ENCODE peak calls at places on chromosomes 2 and 18, in six cellular contexts. L is ovary; Q is colonic mucosa; H is heart right ventricle; S is stimulated activated CD4-positive, alpha-beta T cell treated with anti-CD3 and anti-CD28 coated beads, Interleukin-2, amount 100 ng/mL, for 48 hours; B is osteoblast. X is an unnamed sample.

GRCh38 chr2:64615206-64615763 is 38.4 kb downstream of the SERTAD2 start:
- DNase-seq in L (no peak), Q (no peak), H (no peak), S (no peak), B (no peak), X (no peak)

GRCh38 chr2:64478502-64479230 is 24.7 kb downstream of the LGALSL start:
- DNase-seq in L (no peak), Q (no peak), H (no peak), S (no peak), B (no peak), X (no peak)

GRCh38 chr2:122960727-122961641 is 1064.1 kb upstream of the CNTNAP5 start:
- DNase-seq in L (no peak), Q (no peak), H (peak; percentile 8), S (no peak), B (no peak), X (peak; percentile 60)

GRCh38 chr2:128327180-128327964 is 8.7 kb upstream of the HS6ST1 start:
- DNase-seq in L (no peak), Q (no peak), H (no peak), S (no peak), B (peak; percentile 18), X (no peak)

GRCh38 chr18:50138181-50139064 is 56.5 kb downstream of the MYO5B start:
- DNase-seq in L (no peak), Q (no peak), H (no peak), S (no peak), B (no peak), X (no peak)

GRCh38 chr2:190849774-190850173 is 30.8 kb upstream of the GLS start:
- DNase-seq in L (no peak), Q (no peak), H (no peak), S (no peak), B (peak; percentile 91), X (peak; percentile 72)

GRCh38 chr18:46711444-46711863 is 45.4 kb downstream of the ST8SIA5 start:
- DNase-seq in L (no peak), Q (no peak), H (peak; percentile 68), S (no peak), B (no peak), X (no peak)

GRCh38 chr2:45014016-45014702 is 4.9 kb upstream of the SIX2 start:
- DNase-seq in L (no peak), Q (no peak), H (peak; percentile 30), S (no peak), B (peak; percentile 99), X (peak; percentile 55)

GRCh38 chr2:108297436-108298141 is 8.9 kb downstream of the SULT1C2 start:
- DNase-seq in L (no peak), Q (no peak), H (no peak), S (no peak), B (peak; percentile 94), X (peak; percentile 81)

GRCh38 chr2:65031341-65032015 is 24.7 kb upstream of the CEP68 start:
- DNase-seq in L (no peak), Q (peak; percentile 69), H (no peak), S (no peak), B (no peak), X (no peak)

GRCh38 chr2:101018934-101019333 is 16.8 kb downstream of the RPL31 start:
- DNase-seq in L (no peak), Q (no peak), H (no peak), S (no peak), B (no peak), X (no peak)

GRCh38 chr18:12500986-12501385 is 93.3 kb downstream of the PRELID3A start:
- DNase-seq in L (no peak), Q (no peak), H (no peak), S (no peak), B (no peak), X (no peak)

GRCh38 chr2:33145459-33145858 is 198.7 kb downstream of the LTBP1 start:
- DNase-seq in L (no peak), Q (no peak), H (no peak), S (no peak), B (no peak), X (peak; percentile 79)

GRCh38 chr18:57698571-57699276 is 77.1 kb upstream of the NARS1 start:
- DNase-seq in L (no peak), Q (no peak), H (no peak), S (no peak), B (peak; percentile 81), X (peak; percentile 74)

GRCh38 chr2:1203772-1204171 is 209.5 kb upstream of the TPO start:
- DNase-seq in L (no peak), Q (no peak), H (no peak), S (no peak), B (no peak), X (no peak)

GRCh38 chr18:45850021-45850420 is 24.5 kb downstream of the SIGLEC15 start:
- DNase-seq in L (no peak), Q (no peak), H (no peak), S (no peak), B (no peak), X (no peak)

GRCh38 chr2:215717627-215718412 is 282.0 kb upstream of the FN1 start:
- DNase-seq in L (no peak), Q (no peak), H (no peak), S (no peak), B (no peak), X (peak; percentile 47)

GRCh38 chr2:197137826-197138480 is 172.6 kb downstream of the ANKRD44 start:
- DNase-seq in L (no peak), Q (no peak), H (no peak), S (no peak), B (no peak), X (peak; percentile 63)

GRCh38 chr2:20509766-20510490 is 63.1 kb downstream of the RHOB start:
- DNase-seq in L (peak; percentile 64), Q (peak; percentile 78), H (no peak), S (no peak), B (peak; percentile 69), X (no peak)

GRCh38 chr2:67701011-67701410 is 303.9 kb downstream of the ETAA1 start:
- DNase-seq in L (no peak), Q (no peak), H (no peak), S (no peak), B (peak; percentile 30), X (no peak)

GRCh38 chr18:12013186-12013916 is 32.0 kb downstream of the IMPA2 start:
- DNase-seq in L (peak; percentile 19), Q (no peak), H (no peak), S (no peak), B (peak; percentile 48), X (peak; percentile 48)

GRCh38 chr2:112646102-112646719 is 472 bp downstream of the SLC20A1 start:
- DNase-seq in L (peak; percentile 71), Q (peak; percentile 50), H (no peak), S (peak; percentile 49), B (no peak), X (no peak)